ENCODE peak calls at places on chromosomes 5 and 9, in nine cellular contexts. A, E, Z, K, W, G, I, N and F are unnamed samples.

GRCh38 chr5:685262-686171 is 7.6 kb downstream of the TPPP start:
- DNase-seq in A (no peak), E (no peak), Z (no peak), K (no peak), W (no peak), G (no peak), I (no peak), N (no peak), F (no peak)

GRCh38 chr9:111034146-111034545 is 4.1 kb downstream of the LPAR1 start:
- DNase-seq in A (peak; percentile 78), E (no peak), Z (no peak), K (no peak), W (no peak), G (no peak), I (no peak), N (peak; percentile 63), F (no peak)

GRCh38 chr5:148998174-148998797 is 64.6 kb downstream of the SH3TC2 start:
- DNase-seq in A (peak; percentile 80), E (peak; percentile 49), Z (peak; percentile 71), K (no peak), W (no peak), G (no peak), I (no peak), N (peak; percentile 87), F (peak; percentile 60)

GRCh38 chr5:460413-460700 is 17.4 kb downstream of the EXOC3 start:
- DNase-seq in A (no peak), E (no peak), Z (no peak), K (no peak), W (no peak), G (no peak), I (no peak), N (no peak), F (no peak)

GRCh38 chr9:129895376-129896268 is 60.4 kb downstream of the USP20 start:
- DNase-seq in A (no peak), E (peak; percentile 69), Z (peak; percentile 64), K (no peak), W (peak; percentile 51), G (no peak), I (no peak), N (no peak), F (no peak)

GRCh38 chr5:134142806-134143205 is 28.3 kb downstream of the TCF7 start:
- DNase-seq in A (no peak), E (no peak), Z (no peak), K (no peak), W (no peak), G (no peak), I (no peak), N (no peak), F (peak; percentile 15)

GRCh38 chr9:134963546-134963945 is 45.8 kb upstream of the FCN1 start:
- DNase-seq in A (no peak), E (no peak), Z (no peak), K (no peak), W (no peak), G (no peak), I (no peak), N (no peak), F (no peak)

GRCh38 chr9:7976167-7976755 is 176.7 kb upstream of the DMAC1 start:
- DNase-seq in A (peak; percentile 36), E (peak; percentile 87), Z (peak; percentile 91), K (no peak), W (peak; percentile 26), G (peak; percentile 8), I (no peak), N (no peak), F (no peak)

GRCh38 chr9:78552802-78553201 is 255.9 kb downstream of the PSAT1 start:
- DNase-seq in A (peak; percentile 55), E (no peak), Z (no peak), K (no peak), W (no peak), G (no peak), I (no peak), N (peak; percentile 17), F (no peak)

GRCh38 chr5:159547466-159548195 is 217.3 kb upstream of the IL12B start:
- DNase-seq in A (peak; percentile 35), E (no peak), Z (no peak), K (no peak), W (no peak), G (no peak), I (no peak), N (no peak), F (no peak)

GRCh38 chr9:89734561-89734960 is 129.7 kb downstream of the GADD45G start:
- DNase-seq in A (no peak), E (no peak), Z (no peak), K (no peak), W (no peak), G (no peak), I (no peak), N (no peak), F (no peak)

GRCh38 chr5:103724272-103724671 is 161.7 kb upstream of the NUDT12 start:
- DNase-seq in A (no peak), E (no peak), Z (no peak), K (no peak), W (no peak), G (no peak), I (no peak), N (no peak), F (no peak)

GRCh38 chr9:2242778-2243395 is 227.7 kb downstream of the SMARCA2 start:
- DNase-seq in A (peak; percentile 57), E (no peak), Z (peak; percentile 30), K (no peak), W (no peak), G (no peak), I (peak; percentile 72), N (no peak), F (peak; percentile 20)

GRCh38 chr9:135065804-135066203 is 21.7 kb upstream of the OLFM1 start:
- DNase-seq in A (no peak), E (no peak), Z (no peak), K (no peak), W (no peak), G (no peak), I (no peak), N (no peak), F (no peak)

GRCh38 chr5:56717253-56717987 is 97.9 kb upstream of the MAP3K1 start:
- DNase-seq in A (no peak), E (no peak), Z (no peak), K (no peak), W (no peak), G (no peak), I (no peak), N (no peak), F (no peak)

GRCh38 chr5:141094481-141095262 is at the start of gene PCDHB2:
- DNase-seq in A (peak; percentile 95), E (no peak), Z (peak; percentile 48), K (no peak), W (no peak), G (no peak), I (no peak), N (peak; percentile 15), F (no peak)

GRCh38 chr9:137588891-137589290 is 1.4 kb downstream of the ZMYND19 start:
- DNase-seq in A (no peak), E (no peak), Z (no peak), K (no peak), W (no peak), G (no peak), I (no peak), N (no peak), F (no peak)

GRCh38 chr5:173627271-173627670 is 10.8 kb upstream of the BOD1 start:
- DNase-seq in A (no peak), E (no peak), Z (no peak), K (no peak), W (no peak), G (no peak), I (no peak), N (no peak), F (no peak)

GRCh38 chr9:9970514-9970913 is 642.3 kb downstream of the PTPRD start:
- DNase-seq in A (no peak), E (no peak), Z (no peak), K (no peak), W (no peak), G (no peak), I (no peak), N (no peak), F (no peak)

GRCh38 chr9:95366731-95367325 is 49.3 kb upstream of the FANCC start:
- DNase-seq in A (peak; percentile 80), E (no peak), Z (no peak), K (no peak), W (no peak), G (no peak), I (no peak), N (no peak), F (no peak)

GRCh38 chr5:61304611-61305369 is 27.3 kb upstream of the ZSWIM6 start:
- DNase-seq in A (no peak), E (no peak), Z (no peak), K (no peak), W (no peak), G (no peak), I (peak; percentile 49), N (no peak), F (peak; percentile 81)

GRCh38 chr5:81768960-81769452 is 18.1 kb upstream of the SSBP2 start:
- DNase-seq in A (no peak), E (no peak), Z (no peak), K (no peak), W (no peak), G (no peak), I (no peak), N (no peak), F (no peak)

GRCh38 chr5:150272531-150272930 is 17.0 kb downstream of the CAMK2A start:
- DNase-seq in A (peak; percentile 80), E (no peak), Z (peak; percentile 46), K (no peak), W (no peak), G (no peak), I (no peak), N (peak; percentile 76), F (no peak)

GRCh38 chr5:30499402-30499801 is 694.1 kb upstream of the CDH6 start:
- DNase-seq in A (no peak), E (no peak), Z (no peak), K (no peak), W (no peak), G (no peak), I (no peak), N (no peak), F (no peak)

GRCh38 chr5:176912115-176912514 is 13.0 kb upstream of the HK3 start:
- DNase-seq in A (no peak), E (no peak), Z (no peak), K (no peak), W (no peak), G (no peak), I (no peak), N (no peak), F (no peak)

GRCh38 chr5:38827525-38827924 is 18.3 kb upstream of the OSMR start:
- DNase-seq in A (no peak), E (no peak), Z (no peak), K (no peak), W (no peak), G (no peak), I (no peak), N (no peak), F (no peak)

GRCh38 chr9:137757613-137758029 is 120.0 kb upstream of the CACNA1B start:
- DNase-seq in A (peak; percentile 23), E (peak; percentile 14), Z (peak; percentile 46), K (no peak), W (no peak), G (peak; percentile 6), I (no peak), N (no peak), F (no peak)